ENCODE peak calls at places on chromosomes 6 and 20, in six cellular contexts. One of them, this sample, is unnamed.

GRCh38 chr6:121482004-121482693 is 46.7 kb downstream of the GJA1 start:
- DNase-seq in foreskin fibroblast: peak; percentile 82
- DNase-seq in uterus: no peak
- DNase-seq in AG04450: peak; percentile 54
- DNase-seq in Panc1: no peak
- DNase-seq in bronchial epithelial cell: peak; percentile 98
- DNase-seq in this sample: peak; percentile 67

GRCh38 chr20:13174402-13174801 is 46.7 kb upstream of the ISM1 start:
- DNase-seq in foreskin fibroblast: no peak
- DNase-seq in uterus: no peak
- DNase-seq in AG04450: no peak
- DNase-seq in Panc1: no peak
- DNase-seq in bronchial epithelial cell: no peak
- DNase-seq in this sample: no peak

GRCh38 chr20:17226410-17227198 is at the start of gene PCSK2:
- DNase-seq in foreskin fibroblast: peak; percentile 53
- DNase-seq in uterus: no peak
- DNase-seq in AG04450: peak; percentile 6
- DNase-seq in Panc1: no peak
- DNase-seq in bronchial epithelial cell: peak; percentile 1
- DNase-seq in this sample: peak; percentile 38

GRCh38 chr6:87504440-87504839 is 31.7 kb downstream of the SLC35A1 start:
- DNase-seq in foreskin fibroblast: peak; percentile 14
- DNase-seq in uterus: no peak
- DNase-seq in AG04450: no peak
- DNase-seq in Panc1: no peak
- DNase-seq in bronchial epithelial cell: no peak
- DNase-seq in this sample: peak; percentile 7

GRCh38 chr20:52179331-52180166 is 12.0 kb downstream of the ZFP64 start:
- DNase-seq in foreskin fibroblast: no peak
- DNase-seq in uterus: no peak
- DNase-seq in AG04450: no peak
- DNase-seq in Panc1: no peak
- DNase-seq in bronchial epithelial cell: no peak
- DNase-seq in this sample: no peak

GRCh38 chr6:137677714-137678113 is 183.5 kb upstream of the OLIG3 start:
- DNase-seq in foreskin fibroblast: no peak
- DNase-seq in uterus: no peak
- DNase-seq in AG04450: no peak
- DNase-seq in Panc1: no peak
- DNase-seq in bronchial epithelial cell: no peak
- DNase-seq in this sample: no peak

GRCh38 chr20:63579017-63579705 is 5.1 kb upstream of the HELZ2 start:
- DNase-seq in foreskin fibroblast: peak; percentile 32
- DNase-seq in uterus: no peak
- DNase-seq in AG04450: no peak
- DNase-seq in Panc1: no peak
- DNase-seq in bronchial epithelial cell: no peak
- DNase-seq in this sample: no peak

GRCh38 chr20:56249244-56249955 is 868 bp downstream of the MC3R start:
- DNase-seq in foreskin fibroblast: no peak
- DNase-seq in uterus: no peak
- DNase-seq in AG04450: no peak
- DNase-seq in Panc1: no peak
- DNase-seq in bronchial epithelial cell: no peak
- DNase-seq in this sample: peak; percentile 13

GRCh38 chr20:58851969-58852458 is 502 bp upstream of the GNAS start:
- DNase-seq in foreskin fibroblast: no peak
- DNase-seq in uterus: no peak
- DNase-seq in AG04450: no peak
- DNase-seq in Panc1: no peak
- DNase-seq in bronchial epithelial cell: no peak
- DNase-seq in this sample: no peak

GRCh38 chr20:25470045-25470444 is 62.6 kb downstream of the GINS1 start:
- DNase-seq in foreskin fibroblast: peak; percentile 52
- DNase-seq in uterus: no peak
- DNase-seq in AG04450: no peak
- DNase-seq in Panc1: peak; percentile 8
- DNase-seq in bronchial epithelial cell: peak; percentile 51
- DNase-seq in this sample: peak; percentile 49

GRCh38 chr6:134436281-134436815 is 118.4 kb upstream of the SGK1 start:
- DNase-seq in foreskin fibroblast: peak; percentile 98
- DNase-seq in uterus: peak; percentile 20
- DNase-seq in AG04450: peak; percentile 84
- DNase-seq in Panc1: peak; percentile 90
- DNase-seq in bronchial epithelial cell: peak; percentile 98
- DNase-seq in this sample: peak; percentile 99

GRCh38 chr6:120077489-120077888 is 727.9 kb upstream of the MAN1A1 start:
- DNase-seq in foreskin fibroblast: peak; percentile 1
- DNase-seq in uterus: no peak
- DNase-seq in AG04450: no peak
- DNase-seq in Panc1: no peak
- DNase-seq in bronchial epithelial cell: peak; percentile 18
- DNase-seq in this sample: peak; percentile 37

GRCh38 chr6:104356197-104356596 is 503.5 kb downstream of the HACE1 start:
- DNase-seq in foreskin fibroblast: no peak
- DNase-seq in uterus: no peak
- DNase-seq in AG04450: no peak
- DNase-seq in Panc1: no peak
- DNase-seq in bronchial epithelial cell: no peak
- DNase-seq in this sample: no peak

GRCh38 chr6:40265615-40266014 is 321.5 kb downstream of the LRFN2 start:
- DNase-seq in foreskin fibroblast: no peak
- DNase-seq in uterus: no peak
- DNase-seq in AG04450: no peak
- DNase-seq in Panc1: no peak
- DNase-seq in bronchial epithelial cell: no peak
- DNase-seq in this sample: no peak

GRCh38 chr6:157187182-157188093 is 135.9 kb downstream of the TMEM242 start:
- DNase-seq in foreskin fibroblast: no peak
- DNase-seq in uterus: no peak
- DNase-seq in AG04450: no peak
- DNase-seq in Panc1: no peak
- DNase-seq in bronchial epithelial cell: no peak
- DNase-seq in this sample: no peak

GRCh38 chr6:84643778-84644177 is 120.6 kb downstream of the TBX18 start:
- DNase-seq in foreskin fibroblast: no peak
- DNase-seq in uterus: no peak
- DNase-seq in AG04450: no peak
- DNase-seq in Panc1: no peak
- DNase-seq in bronchial epithelial cell: peak; percentile 75
- DNase-seq in this sample: no peak

DNA sequence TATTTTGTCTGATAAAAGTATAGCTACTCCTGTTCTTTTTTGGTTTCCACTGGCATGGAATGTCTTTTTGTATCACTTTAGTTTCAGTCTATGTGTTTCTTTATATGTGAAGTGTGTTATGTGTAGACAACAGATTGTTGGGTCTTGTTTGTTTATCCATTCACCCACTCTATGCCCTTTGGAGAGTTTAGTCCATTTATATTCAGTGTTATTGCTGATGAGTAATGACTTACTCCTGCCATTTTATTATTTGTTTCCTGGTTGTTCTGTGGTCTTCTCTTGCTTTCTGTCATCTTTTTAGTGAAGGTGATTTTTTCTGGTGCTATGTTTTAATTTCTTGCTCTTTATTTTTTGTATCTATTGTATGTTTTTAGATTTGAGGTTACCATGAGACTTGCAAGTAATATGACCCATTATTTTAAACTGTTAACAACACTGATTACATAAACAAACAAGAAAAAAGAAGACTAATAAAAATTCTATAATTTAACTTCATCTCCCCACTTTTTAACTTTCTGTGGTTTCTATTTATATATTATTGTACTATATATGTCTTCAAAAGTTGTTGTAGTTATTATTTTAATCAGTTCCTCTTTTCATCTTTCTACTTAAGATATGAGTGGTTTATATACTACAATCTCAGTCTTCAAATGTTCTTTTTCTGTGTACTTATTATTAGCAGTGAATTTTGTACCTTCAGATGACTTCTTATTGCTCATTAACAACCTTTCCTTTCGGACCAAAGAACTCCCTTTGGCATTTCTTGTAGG is 323.4 kb downstream of the BTBD9 start:
- DNase-seq in foreskin fibroblast: no peak
- DNase-seq in uterus: no peak
- DNase-seq in AG04450: no peak
- DNase-seq in Panc1: no peak
- DNase-seq in bronchial epithelial cell: no peak
- DNase-seq in this sample: no peak
- H3K4me3 ChIP-seq in foreskin fibroblast: no peak overlapping the region
- H3K4me3 ChIP-seq in uterus: no peak overlapping the region
- H3K4me3 ChIP-seq in AG04450: no peak overlapping the region
- H3K4me3 ChIP-seq in Panc1: no peak overlapping the region
- H3K4me3 ChIP-seq in bronchial epithelial cell: no peak overlapping the region
- H3K4me3 ChIP-seq in this sample: no peak overlapping the region

GRCh38 chr20:40255368-40255767 is 433.7 kb downstream of the MAFB start:
- DNase-seq in foreskin fibroblast: peak; percentile 10
- DNase-seq in uterus: no peak
- DNase-seq in AG04450: no peak
- DNase-seq in Panc1: no peak
- DNase-seq in bronchial epithelial cell: no peak
- DNase-seq in this sample: peak; percentile 62

GRCh38 chr20:40245829-40246228 is 443.2 kb downstream of the MAFB start:
- DNase-seq in foreskin fibroblast: no peak
- DNase-seq in uterus: no peak
- DNase-seq in AG04450: no peak
- DNase-seq in Panc1: no peak
- DNase-seq in bronchial epithelial cell: no peak
- DNase-seq in this sample: no peak

GRCh38 chr20:40249805-40250204 is 439.2 kb downstream of the MAFB start:
- DNase-seq in foreskin fibroblast: no peak
- DNase-seq in uterus: no peak
- DNase-seq in AG04450: no peak
- DNase-seq in Panc1: no peak
- DNase-seq in bronchial epithelial cell: no peak
- DNase-seq in this sample: no peak

GRCh38 chr20:40254023-40254772 is 434.8 kb downstream of the MAFB start:
- DNase-seq in foreskin fibroblast: no peak
- DNase-seq in uterus: peak; percentile 45
- DNase-seq in AG04450: no peak
- DNase-seq in Panc1: no peak
- DNase-seq in bronchial epithelial cell: no peak
- DNase-seq in this sample: peak; percentile 25

DNA sequence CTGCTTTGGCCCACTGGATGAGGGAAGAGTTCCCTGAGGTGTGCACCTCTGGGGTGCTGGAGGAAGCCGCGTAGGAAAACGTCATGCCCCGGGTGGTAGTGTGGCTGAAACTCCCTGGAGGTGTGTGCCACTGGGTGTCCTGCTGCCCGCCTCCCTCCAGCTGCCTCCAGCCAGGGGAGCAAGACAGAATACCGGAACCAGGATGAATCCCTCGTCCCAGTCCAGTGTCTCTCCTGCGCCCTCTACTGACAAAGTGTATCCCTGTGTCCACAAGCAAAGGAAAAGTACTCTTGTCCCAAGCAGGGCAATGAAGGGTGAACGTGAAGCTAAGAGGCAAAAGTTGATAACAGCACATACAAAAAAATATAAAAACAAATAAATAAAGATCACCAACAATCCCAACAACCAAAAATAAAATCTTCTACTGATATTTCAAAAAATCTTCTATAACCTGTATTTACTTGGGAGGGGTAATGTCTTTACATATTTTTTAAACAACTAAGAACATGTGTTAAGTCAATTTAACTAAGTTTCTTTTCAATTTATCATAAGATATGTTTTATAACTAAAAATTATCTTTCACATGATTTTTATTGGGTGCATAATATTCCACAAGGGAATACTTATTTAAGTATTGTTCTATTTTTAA is 437.6 kb downstream of the MAFB start:
- DNase-seq in foreskin fibroblast: peak; percentile 38
- DNase-seq in uterus: no peak
- DNase-seq in AG04450: no peak
- DNase-seq in Panc1: no peak
- DNase-seq in bronchial epithelial cell: peak; percentile 50
- DNase-seq in this sample: peak; percentile 50
- TF ChIP-seq CTCF in foreskin fibroblast: peak; percentile 65
- TF ChIP-seq CTCF in uterus: no peak
- TF ChIP-seq CTCF in AG04450: peak; percentile 58
- TF ChIP-seq CTCF in Panc1: peak; percentile 51
- TF ChIP-seq CTCF in bronchial epithelial cell: peak; percentile 77
- TF ChIP-seq CTCF in this sample: peak; percentile 77

GRCh38 chr6:35016417-35017221 is 124.5 kb downstream of the TCP11 start:
- DNase-seq in foreskin fibroblast: peak; percentile 73
- DNase-seq in uterus: peak; percentile 41
- DNase-seq in AG04450: peak; percentile 80
- DNase-seq in Panc1: no peak
- DNase-seq in bronchial epithelial cell: no peak
- DNase-seq in this sample: peak; percentile 72
- H3K4me3 ChIP-seq in foreskin fibroblast: peak overlapping the region; percentile 23
- H3K4me3 ChIP-seq in uterus: peak overlapping the region; percentile 41
- H3K4me3 ChIP-seq in AG04450: peak overlapping the region; percentile 49
- H3K4me3 ChIP-seq in Panc1: no peak overlapping the region
- H3K4me3 ChIP-seq in bronchial epithelial cell: no peak overlapping the region
- H3K4me3 ChIP-seq in this sample: peak overlapping the region; percentile 6

GRCh38 chr20:297925-298754 is 770 bp downstream of the ZCCHC3 start:
- DNase-seq in foreskin fibroblast: peak; percentile 84
- DNase-seq in uterus: peak; percentile 65
- DNase-seq in AG04450: no peak
- DNase-seq in Panc1: no peak
- DNase-seq in bronchial epithelial cell: peak; percentile 49
- DNase-seq in this sample: peak; percentile 74

GRCh38 chr20:294602-295001 is 2.8 kb upstream of the ZCCHC3 start:
- DNase-seq in foreskin fibroblast: no peak
- DNase-seq in uterus: no peak
- DNase-seq in AG04450: no peak
- DNase-seq in Panc1: no peak
- DNase-seq in bronchial epithelial cell: no peak
- DNase-seq in this sample: no peak

GRCh38 chr20:295804-296203 is 1.6 kb upstream of the ZCCHC3 start:
- DNase-seq in foreskin fibroblast: no peak
- DNase-seq in uterus: no peak
- DNase-seq in AG04450: no peak
- DNase-seq in Panc1: no peak
- DNase-seq in bronchial epithelial cell: no peak
- DNase-seq in this sample: no peak

GRCh38 chr20:298755-299391 is 1.5 kb downstream of the ZCCHC3 start:
- DNase-seq in foreskin fibroblast: no peak
- DNase-seq in uterus: no peak
- DNase-seq in AG04450: no peak
- DNase-seq in Panc1: no peak
- DNase-seq in bronchial epithelial cell: no peak
- DNase-seq in this sample: no peak

GRCh38 chr20:297098-297924 is at the start of gene ZCCHC3:
- DNase-seq in foreskin fibroblast: peak; percentile 99
- DNase-seq in uterus: peak; percentile 96
- DNase-seq in AG04450: peak; percentile 93
- DNase-seq in Panc1: no peak
- DNase-seq in bronchial epithelial cell: peak; percentile 73
- DNase-seq in this sample: peak; percentile 93
- TF ChIP-seq CTCF in foreskin fibroblast: no peak
- TF ChIP-seq CTCF in uterus: peak; percentile 35
- TF ChIP-seq CTCF in AG04450: peak; percentile 5
- TF ChIP-seq CTCF in Panc1: no peak
- TF ChIP-seq CTCF in bronchial epithelial cell: no peak
- TF ChIP-seq CTCF in this sample: no peak